ENCODE peak calls at places on chromosomes 4 and X, in eight cellular contexts. U is anterior cingulate cortex; X is activated naive CD8-positive, alpha-beta T cell treated with anti-CD3 and anti-CD28 coated beads for 36 hours; M is CD4-positive, alpha-beta T cell; S is tibial artery; T is sciatic nerve; Y is T-helper 1 cell; Q is neural progenitor cell. V is an unnamed sample.

GRCh38 chr4:95510145-95510544 is 38.6 kb downstream of the UNC5C start:
- DNase-seq in M (no peak), Q (peak), S (no peak), X (no peak), Y (no peak), T (no peak), U (no peak), V (no peak)

GRCh38 chrX:136711147-136711546 is 63.2 kb downstream of the CD40LG start:
- DNase-seq in Q (peak), X (peak), Y (no peak), S (peak), T (no peak), U (peak), M (no peak), V (no peak)

GRCh38 chrX:153650959-153651358 is 4.0 kb downstream of the DUSP9 start:
- DNase-seq in Q (no peak), M (no peak), U (no peak), Y (no peak), S (no peak), T (no peak), X (no peak), V (no peak)

GRCh38 chr4:173528378-173529321 is 1.4 kb downstream of the HAND2 start:
- DNase-seq in Q (peak), X (no peak), S (no peak), T (no peak), M (no peak), Y (no peak), U (no peak), V (no peak)

GRCh38 chrX:129678176-129678880 is 23.6 kb upstream of the APLN start:
- DNase-seq in U (peak), Y (peak), T (peak), Q (peak), M (peak), S (no peak), X (peak), V (peak)

GRCh38 chr4:186144180-186144579 is 39.7 kb downstream of the FAM149A start:
- DNase-seq in U (no peak), Y (no peak), X (peak), T (no peak), Q (peak), S (peak), M (no peak), V (no peak)

GRCh38 chr4:165761968-165762367 is 111.1 kb upstream of the TLL1 start:
- DNase-seq in M (no peak), T (no peak), S (no peak), Y (no peak), U (no peak), Q (no peak), X (no peak), V (no peak)

GRCh38 chr4:129323630-129324029 is 227.7 kb downstream of the C4orf33 start:
- DNase-seq in M (no peak), S (no peak), Q (no peak), Y (no peak), T (no peak), U (no peak), X (no peak), V (no peak)

GRCh38 chr4:152500798-152501434 is 35.0 kb downstream of the FBXW7 start:
- DNase-seq in X (peak), Y (peak), Q (peak), U (peak), M (peak), T (no peak), S (no peak), V (peak)

GRCh38 chrX:25531096-25531495 is 515.3 kb upstream of the ARX start:
- DNase-seq in Y (no peak), X (no peak), U (no peak), M (no peak), S (peak), Q (no peak), T (no peak), V (no peak)

GRCh38 chrX:84133023-84133422 is 55.0 kb downstream of the RPS6KA6 start:
- DNase-seq in S (no peak), M (no peak), T (no peak), X (no peak), Y (no peak), Q (no peak), U (no peak), V (no peak)

GRCh38 chr4:169841776-169842175 is 84.0 kb upstream of the HPF1 start:
- DNase-seq in Q (no peak), X (no peak), S (no peak), T (no peak), U (no peak), M (no peak), Y (no peak), V (no peak)

GRCh38 chrX:153886915-153887314 is 942 bp upstream of the L1CAM start:
- DNase-seq in M (no peak), Q (no peak), X (no peak), S (no peak), Y (no peak), T (no peak), U (no peak), V (no peak)

GRCh38 chrX:108439961-108440696 is 491 bp downstream of the COL4A5 start:
- DNase-seq in X (no peak), U (no peak), Y (no peak), T (peak), M (no peak), S (no peak), Q (peak), V (no peak)

GRCh38 chr4:3836802-3837601 is 70.8 kb downstream of the ADRA2C start:
- DNase-seq in S (no peak), Q (peak), Y (no peak), U (no peak), M (no peak), T (no peak), X (no peak), V (no peak)